ENCODE peak calls at places on chromosome 5, in four cellular contexts. D is HepG2, Y is H9, H is PC-3. I is an unnamed sample.

GRCh38 chr5:40224421-40224820 is 455.3 kb upstream of the PTGER4 start:
- DNase-seq in D (no peak), H (peak), Y (no peak), I (no peak)

GRCh38 chr5:406041-406440 is 36.9 kb upstream of the EXOC3 start:
- DNase-seq in H (no peak), Y (no peak), D (no peak), I (no peak)

GRCh38 chr5:129382921-129383672 is 77.0 kb upstream of the ADAMTS19 start:
- DNase-seq in D (no peak), Y (no peak), H (no peak), I (no peak)

GRCh38 chr5:148374693-148375360 is 8.9 kb upstream of the FBXO38 start:
- DNase-seq in Y (peak), D (peak), H (peak), I (no peak)

GRCh38 chr5:155780274-155780673 is 546.7 kb upstream of the SGCD start:
- DNase-seq in Y (no peak), D (no peak), H (no peak), I (no peak)

GRCh38 chr5:173913686-173914321 is 25.7 kb downstream of the CPEB4 start:
- DNase-seq in H (no peak), Y (no peak), D (no peak), I (no peak)

GRCh38 chr5:40717281-40717680 is 37.6 kb downstream of the PTGER4 start:
- DNase-seq in H (peak), D (no peak), Y (no peak), I (no peak)

GRCh38 chr5:39765381-39765780 is 340.6 kb upstream of the DAB2 start:
- DNase-seq in D (no peak), H (no peak), Y (no peak), I (no peak)

GRCh38 chr5:59790399-59791130 is 103.0 kb downstream of the PDE4D start:
- DNase-seq in D (no peak), Y (no peak), H (peak), I (no peak)

GRCh38 chr5:100905259-100905914 is 2.3 kb upstream of the ST8SIA4 start:
- DNase-seq in H (no peak), D (no peak), Y (no peak), I (no peak)

GRCh38 chr5:148711843-148712454 is 57.6 kb upstream of the HTR4 start:
- DNase-seq in H (no peak), Y (no peak), D (no peak), I (no peak)

GRCh38 chr5:50814541-50814940 is 148.1 kb downstream of the PARP8 start:
- DNase-seq in Y (no peak), H (no peak), D (no peak), I (no peak)

GRCh38 chr5:44807269-44807668 is 1.5 kb upstream of the MRPS30 start:
- DNase-seq in H (peak), D (no peak), Y (no peak), I (no peak)

GRCh38 chr5:40716000-40716399 is 36.3 kb downstream of the PTGER4 start:
- DNase-seq in D (no peak), H (peak), Y (no peak), I (no peak)

GRCh38 chr5:109316631-109317030 is 93.1 kb downstream of the PJA2 start:
- DNase-seq in Y (no peak), H (peak), D (no peak), I (no peak)

GRCh38 chr5:21642321-21642720 is 1210.8 kb downstream of the CDH12 start:
- DNase-seq in H (no peak), D (no peak), Y (no peak), I (no peak)

GRCh38 chr5:154767537-154767936 is 12.4 kb downstream of the LARP1 start:
- DNase-seq in H (no peak), D (no peak), Y (no peak), I (no peak)

GRCh38 chr5:154768207-154768606 is 13.0 kb downstream of the LARP1 start:
- DNase-seq in H (no peak), Y (no peak), D (no peak), I (no peak)

GRCh38 chr5:154770111-154770510 is 14.9 kb downstream of the LARP1 start:
- DNase-seq in Y (no peak), D (no peak), H (no peak), I (no peak)

GRCh38 chr5:154773314-154773713 is 18.1 kb downstream of the LARP1 start:
- DNase-seq in H (no peak), D (no peak), Y (no peak), I (no peak)

GRCh38 chr5:154771383-154771901 is 16.3 kb downstream of the LARP1 start:
- DNase-seq in Y (peak), H (no peak), D (no peak), I (no peak)
- TF ChIP-seq CTCF in Y (peak), H (no peak), D (no peak), I (no peak)

DNA sequence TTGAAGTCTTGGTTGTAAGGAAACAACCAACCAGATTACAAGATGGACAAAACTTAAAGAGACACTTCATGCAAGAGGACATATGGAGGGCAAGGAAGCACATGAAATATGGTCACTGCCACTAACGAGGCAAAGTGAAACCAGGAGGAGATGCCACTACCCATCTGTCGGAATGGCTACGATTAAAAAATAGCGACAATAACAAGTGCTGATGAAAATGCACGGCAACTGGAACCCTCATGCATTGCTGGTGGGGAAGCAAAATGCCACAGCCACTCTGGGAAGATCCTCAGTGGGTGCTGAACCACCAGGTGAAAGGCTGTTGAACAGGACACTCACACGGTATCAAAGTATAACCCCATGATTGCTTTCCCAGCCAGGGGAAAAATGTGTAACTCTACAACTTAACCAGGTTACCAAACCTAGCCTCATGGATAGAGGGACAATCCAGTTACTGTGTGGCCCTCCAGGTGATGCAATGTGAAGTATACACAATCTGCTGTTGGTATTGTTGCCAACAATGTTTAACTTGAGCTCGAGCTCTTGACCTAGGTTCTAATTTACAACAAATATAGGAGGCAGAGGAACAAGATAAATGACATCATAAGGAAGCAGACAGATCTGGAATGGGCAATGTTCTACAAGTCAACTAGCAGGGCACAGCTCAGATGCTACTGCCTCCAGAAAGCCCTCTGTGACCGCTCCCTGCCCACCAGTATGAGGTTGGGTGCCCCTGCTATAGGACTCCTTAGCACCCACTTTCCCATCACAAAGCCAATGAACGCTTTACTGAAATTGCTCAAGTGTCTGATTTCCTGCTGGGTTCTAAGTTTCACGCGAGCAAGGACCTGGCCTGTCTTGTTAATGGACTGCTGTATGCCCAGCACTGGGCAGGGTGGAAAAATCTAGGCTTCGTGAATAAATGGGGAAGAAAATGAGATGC is 25.8 kb downstream of the SH3PXD2B start:
- DNase-seq in H (no peak), Y (no peak), D (peak), I (no peak)
- H3K9ac ChIP-seq in H (no peak), Y (no peak), D (peak), I (no peak)

GRCh38 chr5:141241496-141241895 is 3.7 kb upstream of the PCDHB15 start:
- DNase-seq in H (no peak), D (no peak), Y (no peak), I (no peak)

GRCh38 chr5:141250576-141250975 is 5.4 kb downstream of the PCDHB15 start:
- DNase-seq in D (no peak), Y (no peak), H (no peak), I (no peak)

DNA sequence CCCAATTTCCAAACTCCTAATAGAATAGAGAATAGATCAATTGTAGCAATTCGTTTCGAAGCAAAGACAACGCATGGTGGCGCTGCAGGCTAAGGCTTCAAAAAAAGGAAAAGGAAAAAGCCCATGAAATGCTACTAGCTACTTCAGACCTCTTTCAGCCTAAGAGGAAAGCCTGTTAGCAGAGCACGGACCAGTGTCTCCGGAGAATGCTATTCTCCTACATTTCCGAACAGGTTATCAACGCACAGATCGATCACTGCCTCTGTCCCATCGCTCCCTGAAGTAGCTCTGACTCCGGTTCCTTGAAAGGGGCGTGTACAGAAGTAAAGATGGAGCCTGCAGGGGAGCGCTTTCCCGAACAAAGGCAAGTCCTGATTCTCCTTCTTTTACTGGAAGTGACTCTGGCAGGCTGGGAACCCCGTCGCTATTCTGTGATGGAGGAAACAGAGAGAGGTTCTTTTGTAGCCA is at the start of gene PCDHB15:
- DNase-seq in H (no peak), D (peak), Y (peak), I (no peak)
- TF ChIP-seq CTCF in H (no peak), D (peak), Y (peak), I (peak)

GRCh38 chr5:36877667-36878420 is 1.3 kb downstream of the NIPBL start:
- DNase-seq in H (peak), D (peak), Y (no peak), I (no peak)

GRCh38 chr5:36881304-36881703 is 4.7 kb downstream of the NIPBL start:
- DNase-seq in H (no peak), Y (no peak), D (no peak), I (no peak)

GRCh38 chr5:36880761-36881160 is 4.2 kb downstream of the NIPBL start:
- DNase-seq in Y (no peak), H (no peak), D (no peak), I (no peak)

GRCh38 chr5:36878421-36879088 is 2.0 kb downstream of the NIPBL start:
- DNase-seq in Y (peak), H (peak), D (peak), I (peak)

DNA sequence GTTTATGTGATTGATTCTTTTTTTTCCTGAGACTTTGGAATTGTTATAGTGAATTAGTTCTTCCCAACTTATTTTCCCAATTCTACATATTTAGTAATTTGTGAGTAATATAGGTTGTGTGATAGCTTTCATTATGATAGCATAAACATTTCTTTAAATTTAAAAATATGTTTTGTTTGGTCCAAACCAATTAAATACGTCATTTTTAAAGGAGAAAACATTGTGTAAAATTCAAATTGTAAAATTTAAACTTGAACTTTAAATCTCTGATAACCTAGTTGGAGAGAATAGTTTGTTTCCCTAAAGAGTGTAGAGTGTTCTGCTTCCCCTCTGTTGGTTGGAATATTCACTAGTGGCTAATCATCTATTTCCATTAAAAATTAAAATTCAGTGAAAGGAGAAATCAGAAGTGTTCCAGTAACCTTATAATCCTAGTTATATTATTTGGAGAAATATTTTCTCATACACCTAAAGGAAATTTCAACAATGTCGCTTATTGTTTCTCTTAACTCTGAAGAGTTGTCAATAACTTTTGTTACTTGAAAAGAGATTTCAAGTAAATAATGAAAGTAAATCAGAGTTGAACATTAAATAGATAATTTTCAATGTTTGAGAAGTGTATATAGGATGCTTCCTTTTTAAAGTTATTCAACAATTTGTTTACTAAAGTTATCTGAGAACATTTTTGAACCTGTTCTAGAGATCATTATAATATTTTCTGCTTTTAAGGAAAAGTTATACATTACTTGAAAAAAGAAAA is 2.9 kb downstream of the NIPBL start:
- DNase-seq in H (no peak), Y (no peak), D (no peak), I (no peak)
- H3K9ac ChIP-seq in H (peak), Y (no peak), D (peak), I (peak)

DNA sequence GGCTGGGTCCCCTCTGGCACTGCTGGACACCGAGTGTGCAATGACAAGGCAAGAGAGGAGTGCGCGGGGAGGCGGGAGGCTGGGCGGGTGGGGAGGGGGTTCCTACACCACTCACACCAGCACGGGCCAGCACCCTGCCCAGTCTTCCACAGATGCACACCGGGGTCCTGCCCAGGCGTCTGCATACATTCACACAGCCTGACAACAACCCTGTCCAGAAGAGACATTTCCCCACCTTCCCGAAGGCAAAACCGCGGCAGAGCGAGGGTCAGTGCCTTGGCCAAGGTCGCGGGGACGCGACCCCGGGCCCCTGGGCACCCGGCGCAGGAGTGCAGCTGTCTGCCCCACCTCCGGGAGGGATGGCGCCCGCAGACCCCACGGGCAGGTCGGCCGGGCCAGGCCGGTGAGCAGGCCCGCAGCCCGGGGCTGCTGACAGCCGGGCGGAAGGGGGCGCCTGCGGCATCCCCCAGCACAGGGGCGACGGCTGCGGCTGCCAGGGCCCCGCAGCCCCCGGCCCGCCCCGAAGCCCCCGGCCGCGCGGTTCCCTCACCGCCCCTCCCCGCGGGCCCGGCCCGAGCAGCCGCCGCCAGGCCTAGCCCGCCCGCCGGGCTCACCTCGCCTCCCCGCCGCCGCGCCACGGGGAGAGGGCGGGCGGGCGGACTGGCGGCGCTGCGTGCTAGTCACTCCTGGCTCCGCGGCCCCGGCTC is 496 bp downstream of the MAPK9 start:
- DNase-seq in H (no peak), D (no peak), Y (no peak), I (peak)
- TF ChIP-seq CTCF in H (peak), D (peak), Y (peak), I (no peak)

GRCh38 chr5:80193421-80193820 is 62.4 kb downstream of the SERINC5 start:
- DNase-seq in H (no peak), Y (no peak), D (no peak), I (no peak)
- H3K9ac ChIP-seq in H (no peak), Y (no peak), D (no peak), I (no peak)

GRCh38 chr5:163569284-163569683 is 63.9 kb downstream of the MAT2B start:
- DNase-seq in D (no peak), H (peak), Y (no peak), I (no peak)
- TF ChIP-seq CTCF in D (peak), H (peak), Y (peak), I (no peak)

I was measured in kidney.